ENCODE peak calls at places on chromosomes 16 and 17, in nine cellular contexts. S is lung, O is AG04450, X is HCT116, B is lower leg skin, Q is heart left ventricle, F is stomach, R is heart right ventricle, C is uterus. Z is an unnamed sample.

GRCh38 chr16:86424413-86424812 is 85.9 kb upstream of the FOXF1 start:
- DNase-seq in O (no peak), R (no peak), X (no peak), B (no peak), S (no peak), Q (no peak), F (no peak), C (no peak), Z (no peak)

GRCh38 chr16:51374346-51374745 is 223.3 kb upstream of the SALL1 start:
- DNase-seq in X (no peak), R (no peak), B (no peak), C (no peak), O (peak), S (no peak), F (no peak), Q (no peak), Z (peak)

GRCh38 chr16:12320298-12320706 is 343.8 kb downstream of the SNX29 start:
- DNase-seq in R (no peak), B (no peak), X (no peak), O (peak), Q (no peak), S (no peak), F (no peak), C (no peak), Z (peak)

GRCh38 chr17:38719943-38720641 is 10.0 kb upstream of the CISD3 start:
- DNase-seq in X (no peak), S (no peak), O (no peak), B (no peak), R (no peak), F (no peak), C (no peak), Q (no peak), Z (no peak)

GRCh38 chr16:88393034-88393433 is 10.3 kb downstream of the ZNF469 start:
- DNase-seq in Q (peak), O (no peak), C (no peak), S (no peak), X (no peak), F (peak), R (peak), B (peak), Z (no peak)

GRCh38 chr17:82180776-82181528 is 31.7 kb downstream of the CCDC57 start:
- DNase-seq in R (no peak), F (no peak), B (no peak), Q (peak), X (no peak), C (no peak), S (no peak), O (no peak), Z (no peak)

GRCh38 chr16:12170103-12171025 is 193.8 kb downstream of the SNX29 start:
- DNase-seq in R (no peak), O (peak), Q (no peak), C (peak), X (no peak), S (no peak), B (no peak), F (no peak), Z (no peak)

GRCh38 chr17:45873728-45874127 is 20.6 kb upstream of the MAPT start:
- DNase-seq in O (no peak), R (no peak), Q (no peak), S (no peak), X (no peak), B (no peak), F (no peak), C (no peak), Z (no peak)

GRCh38 chr16:31185339-31185738 is 5.4 kb downstream of the FUS start:
- DNase-seq in F (no peak), B (no peak), Q (no peak), S (no peak), R (no peak), C (no peak), X (no peak), O (no peak), Z (no peak)

GRCh38 chr17:7932483-7932891 is 481 bp downstream of the CNTROB start:
- DNase-seq in F (no peak), Q (no peak), X (no peak), R (no peak), S (no peak), O (no peak), C (peak), B (no peak), Z (no peak)

GRCh38 chr16:47815655-47816054 is 340.1 kb downstream of the ABCC12 start:
- DNase-seq in B (no peak), O (no peak), R (no peak), F (no peak), S (no peak), Q (no peak), X (no peak), C (no peak), Z (no peak)

GRCh38 chr17:56995776-56996175 is 17.8 kb downstream of the SCPEP1 start:
- DNase-seq in R (no peak), Q (no peak), O (no peak), X (no peak), C (no peak), B (no peak), S (no peak), F (no peak), Z (no peak)

GRCh38 chr16:67092227-67092626 is 17.5 kb upstream of the PHAF1 start:
- DNase-seq in B (no peak), Q (no peak), X (no peak), S (no peak), R (no peak), O (no peak), F (no peak), C (no peak), Z (no peak)

GRCh38 chr16:68642436-68643064 is 2.6 kb upstream of the CDH3 start:
- DNase-seq in F (no peak), Q (no peak), R (no peak), B (no peak), S (peak), C (peak), X (no peak), O (no peak), Z (no peak)

GRCh38 chr17:1789936-1790335 is 28.1 kb downstream of the SERPINF1 start:
- DNase-seq in B (no peak), O (no peak), X (no peak), S (no peak), Q (no peak), R (no peak), F (no peak), C (no peak), Z (peak)

GRCh38 chr16:2973081-2973480 is 3.9 kb downstream of the PAQR4 start:
- DNase-seq in F (no peak), C (no peak), Q (no peak), X (no peak), R (no peak), B (no peak), O (no peak), S (no peak), Z (no peak)

GRCh38 chr16:50263060-50263909 is 3.1 kb upstream of the ADCY7 start:
- DNase-seq in O (no peak), B (no peak), Q (no peak), C (no peak), X (no peak), F (no peak), R (no peak), S (no peak), Z (no peak)

GRCh38 chr17:10151667-10152496 is 46.5 kb downstream of the GAS7 start:
- DNase-seq in B (peak), S (peak), F (peak), O (no peak), C (no peak), R (no peak), Q (no peak), X (no peak), Z (no peak)

DNA sequence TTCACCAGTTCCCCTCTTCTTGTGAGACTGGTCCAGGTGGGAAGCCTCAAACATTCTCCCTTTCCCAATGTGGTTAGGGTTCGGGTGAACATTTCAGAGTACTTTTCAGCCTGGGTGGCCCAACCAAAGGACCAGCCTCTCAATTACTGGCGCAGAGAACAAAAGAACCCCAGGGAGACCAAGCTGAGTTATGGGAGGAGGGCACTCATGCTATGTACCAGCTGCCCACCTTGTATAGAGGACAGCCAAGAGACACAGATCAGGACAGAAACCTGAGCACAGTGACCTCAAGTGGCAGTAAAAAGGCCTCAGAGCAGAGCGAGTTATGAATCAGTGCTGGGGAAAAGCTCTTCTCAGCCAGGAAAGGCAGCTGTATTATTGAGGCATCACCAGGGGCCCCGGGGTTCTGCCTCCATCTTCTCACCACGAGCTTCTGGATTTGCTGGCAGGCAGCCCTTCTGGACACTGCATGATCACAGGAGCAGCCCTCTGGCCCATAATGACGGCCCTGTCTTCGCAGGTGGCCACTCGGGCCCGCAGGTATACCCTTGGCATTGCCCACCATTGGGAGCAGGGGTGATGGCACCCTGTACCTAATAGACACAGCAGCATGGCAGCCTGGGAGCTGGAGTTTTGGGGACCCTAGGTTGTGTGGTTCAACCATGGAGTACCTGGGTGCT is 3.8 kb downstream of the G6PC3 start:
- DNase-seq in O (no peak), X (no peak), S (no peak), Q (peak), R (no peak), F (no peak), B (no peak), C (no peak), Z (no peak)
- TF ChIP-seq CTCF in O (no peak), X (no peak), S (no peak), Q (no peak), R (no peak), F (no peak), B (no peak), C (no peak), Z (no peak)

DNA sequence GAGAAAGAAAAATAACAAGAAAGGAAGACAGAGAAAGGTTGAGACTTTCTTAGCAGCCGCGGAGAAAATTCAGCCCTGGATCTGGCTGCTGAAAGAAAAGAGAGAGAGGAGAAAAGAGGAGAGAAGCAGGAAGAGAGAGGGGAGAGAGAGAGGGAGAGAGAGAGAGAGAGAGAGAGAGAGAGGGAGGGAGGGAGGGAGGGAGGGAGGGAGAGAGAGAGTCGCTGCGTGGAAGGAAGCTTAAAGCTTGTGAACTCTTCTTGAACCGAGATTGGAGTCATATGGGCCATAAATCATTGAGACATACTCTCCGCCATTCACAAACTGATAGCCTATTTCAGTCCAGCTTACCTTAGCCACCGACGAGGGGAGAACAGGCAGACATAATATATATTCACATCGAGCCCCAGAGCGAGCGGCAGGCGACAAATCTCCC is 10.3 kb upstream of the HOXB2 start:
- DNase-seq in F (no peak), Q (no peak), C (no peak), X (no peak), S (no peak), B (no peak), O (peak), R (no peak), Z (no peak)
- H3K4me3 ChIP-seq in F (peak), Q (peak), C (peak), X (no peak), S (no peak), B (peak), O (peak), R (peak), Z (peak)

DNA sequence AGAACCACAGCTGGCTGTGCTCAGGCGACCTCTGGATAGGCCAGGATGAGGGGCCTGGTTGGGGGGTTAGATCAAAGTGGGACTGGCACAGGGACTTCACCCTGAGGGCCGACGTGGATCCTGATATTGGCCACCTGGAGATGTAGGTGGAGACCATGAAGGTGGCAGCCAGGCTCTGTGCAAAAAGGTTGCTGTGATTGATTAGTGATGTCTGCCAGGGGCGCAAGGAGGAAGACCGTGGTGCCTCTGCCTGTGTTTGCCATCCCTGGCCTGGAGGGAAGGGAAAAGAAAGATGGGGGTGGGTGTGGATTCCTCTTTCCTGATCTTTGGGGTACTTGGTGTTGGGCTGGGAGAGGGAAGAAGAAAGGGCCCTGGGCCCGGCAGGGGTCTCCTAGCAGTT is 529 bp upstream of the SCN4A start:
- DNase-seq in B (no peak), C (no peak), R (no peak), Q (no peak), S (no peak), F (no peak), X (no peak), O (no peak), Z (no peak)
- TF ChIP-seq CTCF in B (no peak), C (no peak), R (no peak), Q (no peak), S (no peak), F (no peak), X (no peak), O (no peak), Z (no peak)

DNA sequence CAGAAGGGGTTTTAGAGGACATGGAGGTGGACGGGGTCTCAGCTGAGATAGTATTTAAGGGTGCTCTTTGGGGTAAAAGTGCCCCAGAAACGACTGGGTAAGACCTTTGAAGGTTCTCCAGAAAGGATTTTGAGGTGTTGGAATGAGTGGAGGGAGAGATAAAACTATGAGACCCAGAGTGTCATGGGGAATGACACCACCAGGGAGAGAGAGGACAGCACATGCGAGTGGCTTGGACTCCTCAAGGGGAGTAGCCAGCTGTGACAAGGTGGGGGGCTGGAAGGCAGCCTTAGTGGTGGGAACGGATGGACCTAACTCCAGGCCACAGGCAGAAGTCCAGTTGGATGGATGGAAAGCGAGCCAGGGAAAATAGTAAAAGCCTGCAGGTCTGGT is 19.2 kb upstream of the PITPNM3 start:
- DNase-seq in S (no peak), Q (no peak), C (no peak), B (no peak), R (no peak), O (no peak), X (no peak), F (no peak), Z (no peak)
- H3K4me3 ChIP-seq in S (no peak), Q (no peak), C (no peak), B (no peak), R (no peak), O (no peak), X (no peak), F (no peak), Z (no peak)

GRCh38 chr17:5118219-5118618 is 2.4 kb downstream of the USP6 start:
- DNase-seq in B (no peak), S (no peak), F (no peak), Q (no peak), R (no peak), O (no peak), X (no peak), C (no peak), Z (no peak)
- TF ChIP-seq CTCF in B (no peak), S (no peak), F (no peak), Q (no peak), R (no peak), O (no peak), X (no peak), C (no peak), Z (no peak)